ENCODE peak calls at places on chromosomes 4 and X, in eight cellular contexts. B is mammary epithelial cell, X is GM23248, A is endothelial cell of umbilical vein, V is fibroblast of lung, Z is IMR-90, P is neuronal stem cell, O is NT2/D1. L is an unnamed sample.
A peak's percentile ranks its signal among the peaks of the same experiment; 100 is the strongest.

GRCh38 chr4:55547461-55547770 is 707 bp upstream of the CLOCK start:
- DNase-seq in P (no peak), V (peak; percentile 57), A (no peak), O (no peak), Z (no peak), X (no peak), B (no peak), L (peak; percentile 47)

GRCh38 chr4:8474856-8475255 is 34.3 kb downstream of the TRMT44 start:
- DNase-seq in V (no peak), Z (no peak), O (no peak), P (no peak), X (no peak), B (no peak), A (no peak), L (no peak)

GRCh38 chr4:84967292-84967651 is 782 bp upstream of the WDFY3 start:
- DNase-seq in A (peak; percentile 64), O (no peak), V (peak; percentile 53), Z (peak; percentile 38), X (peak; percentile 70), B (no peak), P (no peak), L (peak; percentile 37)

GRCh38 chr4:122914292-122914904 is 8.0 kb downstream of the NUDT6 start:
- DNase-seq in Z (peak; percentile 68), X (peak; percentile 67), V (peak; percentile 76), O (no peak), P (no peak), B (peak; percentile 39), A (peak; percentile 77), L (no peak)

GRCh38 chr4:7103031-7103598 is 35.3 kb upstream of the GRPEL1 start:
- DNase-seq in B (peak; percentile 71), O (peak; percentile 66), A (no peak), X (peak; percentile 90), V (peak; percentile 60), P (peak; percentile 81), Z (peak; percentile 35), L (peak; percentile 41)

GRCh38 chrX:125505207-125505606 is 185.5 kb downstream of the TEX13C start:
- DNase-seq in A (no peak), X (peak; percentile 15), O (no peak), Z (no peak), P (no peak), B (peak; percentile 62), V (no peak), L (no peak)

GRCh38 chr4:48748949-48749596 is 31.0 kb downstream of the FRYL start:
- DNase-seq in Z (peak; percentile 23), P (no peak), B (no peak), X (no peak), A (no peak), O (no peak), V (no peak), L (peak; percentile 11)

GRCh38 chr4:112952301-112952700 is 97.2 kb upstream of the ANK2 start:
- DNase-seq in X (no peak), V (no peak), B (no peak), A (no peak), Z (no peak), O (no peak), P (no peak), L (no peak)

GRCh38 chr4:54101190-54102041 is 1.5 kb downstream of the GSX2 start:
- DNase-seq in B (no peak), P (no peak), V (no peak), X (no peak), A (no peak), Z (no peak), O (no peak), L (no peak)

GRCh38 chr4:25842229-25842840 is 20.5 kb downstream of the SEL1L3 start:
- DNase-seq in A (no peak), P (no peak), Z (no peak), O (no peak), X (no peak), V (no peak), B (no peak), L (no peak)

GRCh38 chr4:159358226-159358625 is 255.3 kb downstream of the RAPGEF2 start:
- DNase-seq in A (peak; percentile 25), V (peak; percentile 76), O (no peak), Z (peak; percentile 90), B (peak; percentile 35), P (no peak), X (peak; percentile 93), L (peak; percentile 83)

GRCh38 chr4:26787461-26788340 is 72.9 kb upstream of the STIM2 start:
- DNase-seq in A (peak; percentile 52), Z (peak; percentile 76), V (peak; percentile 49), O (peak; percentile 35), P (no peak), B (peak; percentile 85), X (peak; percentile 70), L (peak; percentile 79)

GRCh38 chrX:39772057-39772832 is 325.5 kb downstream of the BCOR start:
- DNase-seq in Z (peak; percentile 55), B (no peak), V (peak; percentile 28), O (peak; percentile 94), X (no peak), P (no peak), A (peak; percentile 44), L (peak; percentile 63)

GRCh38 chr4:6671648-6672047 is 22.0 kb upstream of the S100P start:
- DNase-seq in O (no peak), X (no peak), A (no peak), Z (no peak), B (no peak), P (no peak), V (no peak), L (no peak)

GRCh38 chr4:124903995-124904722 is 191.6 kb upstream of the ANKRD50 start:
- DNase-seq in A (peak; percentile 87), O (no peak), Z (peak; percentile 68), B (peak; percentile 53), P (no peak), V (peak; percentile 82), X (peak; percentile 66), L (peak; percentile 71)

GRCh38 chrX:10106801-10107200 is 50.0 kb upstream of the CLCN4 start:
- DNase-seq in Z (no peak), O (no peak), P (no peak), B (no peak), V (no peak), A (no peak), X (no peak), L (no peak)

GRCh38 chrX:34656842-34657780 is at the start of gene TMEM47:
- DNase-seq in X (peak; percentile 84), P (peak; percentile 80), O (peak; percentile 74), Z (peak; percentile 70), B (peak; percentile 69), V (peak; percentile 72), A (peak; percentile 83), L (peak; percentile 44)

GRCh38 chr4:80279751-80280150 is 13.3 kb downstream of the FGF5 start:
- DNase-seq in B (no peak), A (no peak), O (no peak), X (no peak), Z (no peak), V (no peak), P (no peak), L (no peak)

GRCh38 chr4:80271806-80272205 is 5.3 kb downstream of the FGF5 start:
- DNase-seq in O (no peak), X (peak; percentile 47), A (no peak), B (no peak), V (peak; percentile 76), Z (no peak), P (no peak), L (no peak)

DNA sequence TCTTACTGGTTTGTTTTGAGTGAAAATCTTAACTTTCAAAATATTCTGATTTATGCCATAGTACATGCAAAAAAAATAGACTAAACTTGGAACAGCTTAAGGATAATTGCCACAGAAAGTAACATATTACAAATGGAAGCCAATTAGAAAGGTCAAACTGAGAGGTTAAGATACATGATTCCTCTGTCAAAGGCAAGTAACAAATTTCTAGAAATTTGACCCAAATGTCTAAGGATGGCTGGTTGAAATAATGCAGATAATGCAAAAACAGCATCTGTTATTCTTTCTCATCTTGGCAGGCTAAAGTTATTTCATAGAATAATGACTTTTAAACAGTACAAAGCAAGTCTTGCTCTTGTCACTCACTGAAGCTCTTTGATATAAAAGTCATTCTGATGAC is 10.5 kb downstream of the FGF5 start:
- DNase-seq in V (peak; percentile 63), A (no peak), P (no peak), X (no peak), B (no peak), O (no peak), Z (no peak), L (no peak)
- H3K36me3 ChIP-seq in V (no peaks in the 10 kb centered on the region), A (no peaks in the 10 kb centered on the region), P (no peaks in the 10 kb centered on the region), X (peaks cover 58% of the 10 kb centered on the region), B (no peaks in the 10 kb centered on the region), O (no peaks in the 10 kb centered on the region), Z (peaks cover 8% of the 10 kb centered on the region), L (peaks cover 17% of the 10 kb centered on the region)

DNA sequence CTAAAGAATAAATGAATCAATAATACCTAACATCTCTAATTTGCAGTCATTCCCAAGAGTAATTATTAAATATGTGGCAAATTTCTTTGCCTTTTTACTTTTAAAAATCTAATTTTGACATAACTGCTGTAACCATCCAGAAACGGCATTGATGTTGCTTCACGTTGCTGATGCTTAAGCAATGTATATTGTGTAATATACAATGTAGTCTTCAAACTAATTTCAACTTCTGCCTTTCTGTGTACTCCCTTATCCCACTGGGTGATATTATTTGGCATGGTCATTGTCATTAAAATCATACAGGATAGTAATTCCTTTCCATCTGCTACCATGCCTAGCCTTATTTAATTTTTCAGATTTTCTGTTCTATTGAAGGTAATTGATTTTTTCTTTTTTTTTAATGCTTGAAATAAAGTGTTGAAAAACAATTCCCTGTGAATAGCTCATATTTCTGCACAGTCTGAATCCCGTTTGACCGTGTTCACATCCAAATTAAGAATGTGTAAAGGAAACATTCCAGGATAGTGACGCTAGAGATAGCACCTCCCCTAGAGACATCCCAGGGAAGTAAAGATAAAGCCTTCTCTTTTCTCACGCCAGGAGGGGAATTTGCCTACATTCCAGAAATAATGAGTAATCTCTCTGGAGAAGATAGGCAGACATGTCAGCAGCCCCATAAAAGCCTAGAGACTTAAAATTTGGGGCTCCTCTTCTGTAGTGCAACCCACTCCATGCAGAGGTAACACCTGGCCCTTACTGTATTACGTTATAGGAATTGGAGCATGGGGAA is 8.6 kb downstream of the FAM200B start:
- DNase-seq in A (peak; percentile 68), O (peak; percentile 67), Z (peak; percentile 93), P (peak; percentile 42), V (peak; percentile 64), X (peak; percentile 92), B (peak; percentile 88), L (peak; percentile 98)
- H3K4me3 ChIP-seq in A (no peak overlapping the region), O (no peak overlapping the region), Z (no peak overlapping the region), P (no peak overlapping the region), V (no peak overlapping the region), X (peak overlapping the region; percentile 13), B (no peak overlapping the region), L (no peak overlapping the region)

DNA sequence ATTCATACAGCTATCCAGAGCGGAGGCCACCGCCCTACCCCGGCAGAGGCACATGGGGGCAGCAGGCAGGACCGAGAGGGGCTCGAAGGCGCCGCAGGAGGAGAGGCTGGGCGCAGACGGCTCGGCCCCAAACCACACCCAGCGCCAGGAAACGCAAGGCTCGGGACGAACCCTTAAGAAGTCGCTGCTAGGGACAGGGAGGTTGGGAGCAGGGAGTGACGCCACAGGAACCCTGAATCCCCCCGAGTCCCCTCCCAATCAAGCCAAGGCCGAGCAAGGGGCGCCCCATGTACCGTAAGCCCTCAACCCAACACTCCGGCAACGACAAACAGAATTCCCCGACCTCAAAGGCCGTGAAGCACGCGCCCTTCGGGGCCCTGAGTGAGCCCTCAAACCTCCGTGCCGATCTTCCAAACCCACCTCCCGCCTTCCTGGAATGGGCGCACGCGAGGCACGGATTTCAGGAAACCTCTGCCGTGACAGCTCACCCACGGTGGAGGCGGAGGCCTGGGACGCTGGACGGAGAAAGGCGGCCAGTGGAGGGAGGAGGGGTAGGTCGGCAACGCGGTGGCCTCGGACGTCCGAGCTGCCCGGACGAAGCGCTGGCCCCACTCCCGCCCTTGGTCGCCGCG is 1.8 kb downstream of the ZFYVE28 start:
- DNase-seq in Z (no peak), X (peak; percentile 59), P (peak; percentile 45), O (no peak), V (no peak), A (peak; percentile 41), B (no peak), L (no peak)
- H3K9ac ChIP-seq in Z (no peak overlapping the region), X (peak overlapping the region; percentile 31), P (peak overlapping the region; percentile 38), O (peak overlapping the region; percentile 69), V (peak overlapping the region; percentile 16), A (peak overlapping the region; percentile 60), B (no peak overlapping the region), L (no peak overlapping the region)

GRCh38 chr4:153591441-153591840 is 92.6 kb upstream of the TLR2 start:
- DNase-seq in V (no peak), O (no peak), Z (no peak), B (no peak), X (peak; percentile 17), A (no peak), P (no peak), L (no peak)
- H3K36me3 ChIP-seq in V (no peaks in the 10 kb centered on the region), O (peaks cover 38% of the 10 kb centered on the region), Z (peaks cover 13% of the 10 kb centered on the region), B (peaks cover 6% of the 10 kb centered on the region), X (peaks cover 5% of the 10 kb centered on the region), A (no peaks in the 10 kb centered on the region), P (peaks cover 87% of the 10 kb centered on the region), L (peaks cover 9% of the 10 kb centered on the region)